ENCODE peak calls at places on chromosomes 16 and 17, in seven cellular contexts. L, V, S, K, H, C and O are unnamed samples.

GRCh38 chr17:31838641-31839225 is 20.3 kb downstream of the COPRS start:
- DNase-seq in L (no peak), K (no peak), H (no peak), S (no peak), C (no peak), V (peak), O (no peak)

GRCh38 chr17:19718613-19719364 is 2.4 kb upstream of the SLC47A2 start:
- DNase-seq in H (peak), S (no peak), C (no peak), L (peak), V (no peak), K (no peak), O (no peak)

GRCh38 chr17:13600475-13601316 is 1.0 kb downstream of the HS3ST3A1 start:
- DNase-seq in S (no peak), K (peak), V (no peak), C (no peak), H (no peak), L (no peak), O (no peak)

GRCh38 chr17:8946476-8946875 is 19.0 kb downstream of the PIK3R5 start:
- DNase-seq in K (no peak), L (no peak), S (no peak), V (peak), H (no peak), C (no peak), O (no peak)

GRCh38 chr16:69253796-69254426 is 57.2 kb upstream of the VPS4A start:
- DNase-seq in K (no peak), S (no peak), H (no peak), C (no peak), V (peak), L (no peak), O (peak)

GRCh38 chr16:8892101-8892575 is 10.0 kb downstream of the LITAFD start:
- DNase-seq in V (peak), H (no peak), S (peak), L (no peak), K (peak), C (peak), O (no peak)

GRCh38 chr17:65405563-65405962 is 155.9 kb downstream of the AXIN2 start:
- DNase-seq in H (no peak), L (no peak), S (no peak), V (no peak), K (no peak), C (no peak), O (no peak)

GRCh38 chr17:2299756-2300155 is 3.8 kb downstream of the SMG6 start:
- DNase-seq in S (no peak), C (no peak), V (no peak), H (no peak), L (no peak), K (no peak), O (no peak)

GRCh38 chr17:15388356-15389046 is 47.1 kb upstream of the TEKT3 start:
- DNase-seq in C (no peak), V (no peak), S (no peak), K (no peak), L (no peak), H (no peak), O (no peak)

GRCh38 chr17:49687878-49688491 is 10.1 kb upstream of the SPOP start:
- DNase-seq in H (no peak), L (no peak), K (no peak), V (no peak), C (no peak), S (peak), O (no peak)

GRCh38 chr17:79812969-79813825 is 16.3 kb upstream of the CBX8 start:
- DNase-seq in V (no peak), K (peak), H (no peak), S (no peak), L (no peak), C (no peak), O (no peak)

GRCh38 chr17:37213927-37214326 is 161.9 kb upstream of the C17orf78 start:
- DNase-seq in L (no peak), S (no peak), C (no peak), H (no peak), V (no peak), K (no peak), O (no peak)

GRCh38 chr17:37207103-37207502 is 168.7 kb upstream of the C17orf78 start:
- DNase-seq in S (no peak), C (no peak), H (no peak), L (no peak), K (no peak), V (no peak), O (no peak)

GRCh38 chr17:37206299-37206698 is 169.5 kb upstream of the C17orf78 start:
- DNase-seq in K (no peak), L (no peak), H (no peak), S (no peak), C (no peak), V (no peak), O (no peak)

DNA sequence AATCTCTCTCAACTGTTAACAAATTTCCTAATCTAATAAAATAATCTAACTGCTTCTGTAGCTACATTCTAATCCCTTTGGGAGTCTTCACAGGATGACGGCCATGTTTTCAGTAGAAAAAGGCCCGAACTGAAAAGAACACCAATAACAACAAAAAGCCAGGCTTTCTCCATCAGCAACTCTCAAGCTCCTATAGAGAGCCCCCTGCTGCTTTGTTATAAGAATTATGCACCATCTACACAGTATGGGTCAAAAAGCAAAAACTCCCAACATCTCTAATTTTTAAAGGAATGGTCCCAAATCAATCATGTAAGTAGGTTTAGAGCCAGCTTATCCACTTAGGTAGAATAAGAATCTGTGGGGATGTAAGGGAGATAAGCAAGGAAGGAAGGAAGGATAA is 163.6 kb upstream of the C17orf78 start:
- DNase-seq in S (no peak), H (no peak), V (peak), C (no peak), L (no peak), K (no peak), O (no peak)
- TF ChIP-seq CTCF in S (no peak), H (no peak), V (peak), C (no peak), L (no peak), K (no peak), O (peak)

GRCh38 chr17:30031214-30031869 is 85.3 kb upstream of the NSRP1 start:
- DNase-seq in V (no peak), S (no peak), L (no peak), C (no peak), H (no peak), K (no peak), O (no peak)

DNA sequence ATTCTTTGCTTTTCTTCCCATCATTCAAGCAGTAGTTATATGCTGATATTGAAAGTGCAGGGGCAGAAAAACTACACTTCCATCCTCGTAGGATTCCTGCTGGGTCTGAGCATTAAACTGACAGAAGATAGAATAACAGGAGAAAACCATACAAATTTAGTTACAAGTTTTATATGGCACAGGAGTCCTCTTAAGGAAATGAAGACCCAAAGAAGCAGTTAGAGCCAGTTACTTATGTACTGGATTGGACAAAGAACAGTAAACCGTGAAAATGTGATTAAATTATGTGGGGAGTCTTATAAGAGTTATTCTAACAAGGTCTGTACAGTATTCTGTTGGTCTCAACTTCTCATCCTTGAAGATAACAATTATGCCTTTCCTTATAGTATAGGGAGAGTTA is 81.2 kb upstream of the NSRP1 start:
- DNase-seq in S (no peak), C (no peak), K (no peak), H (no peak), L (no peak), V (no peak), O (no peak)
- H3K4me3 ChIP-seq in S (no peak), C (no peak), K (no peak), H (no peak), L (no peak), V (no peak), O (no peak)

DNA sequence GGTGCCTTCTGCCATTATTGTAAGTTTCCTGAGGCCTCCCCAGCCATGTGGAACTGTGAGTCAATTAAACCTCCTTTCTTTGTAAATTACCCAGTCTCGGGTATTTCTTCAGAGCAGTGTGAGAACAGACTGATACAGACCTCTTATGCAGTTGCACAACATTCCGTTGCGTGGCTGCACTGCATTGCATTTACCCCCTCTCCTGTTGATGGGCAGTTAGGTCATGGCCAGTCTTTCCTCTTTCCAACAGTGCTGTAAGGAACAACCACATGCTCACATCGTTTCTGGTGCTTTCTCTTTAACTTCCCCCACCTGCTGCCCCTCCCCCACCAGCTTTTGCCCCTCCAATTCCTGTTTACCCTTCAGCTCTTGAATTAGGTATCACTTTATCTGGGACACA is 43.5 kb upstream of the MED9 start:
- DNase-seq in V (peak), L (peak), S (no peak), C (no peak), K (no peak), H (no peak), O (no peak)
- TF ChIP-seq CTCF in V (no peak), L (no peak), S (no peak), C (no peak), K (no peak), H (no peak), O (no peak)

GRCh38 chr17:43591750-43592562 is 45.8 kb upstream of the ETV4 start:
- DNase-seq in V (peak), C (peak), K (peak), L (peak), H (peak), S (no peak), O (no peak)
- H3K4me3 ChIP-seq in V (no peak), C (peak), K (no peak), L (no peak), H (no peak), S (no peak), O (no peak)